ENCODE peak calls at places on chromosome 18, in eight cellular contexts. L is tibial nerve, W is heart right ventricle, Q is GM23248, J is psoas muscle, E is right cardiac atrium, K is GM12865, R is NB4. P is an unnamed sample.

GRCh38 chr18:59697236-59697932 is at the start of gene CCBE1:
- DNase-seq in L (peak; percentile 41), W (peak; percentile 15), Q (peak; percentile 85), J (peak; percentile 80), E (peak; percentile 88), K (peak; percentile 41), R (no peak), P (no peak)

GRCh38 chr18:33817096-33817495 is 239.1 kb downstream of the ASXL3 start:
- DNase-seq in L (no peak), W (no peak), Q (peak; percentile 10), J (no peak), E (no peak), K (no peak), R (no peak), P (no peak)

GRCh38 chr18:21270453-21270852 is 28.4 kb downstream of the GREB1L start:
- DNase-seq in L (no peak), W (no peak), Q (peak; percentile 60), J (no peak), E (no peak), K (no peak), R (no peak), P (no peak)

GRCh38 chr18:76259012-76259568 is 236.0 kb downstream of the ZNF516 start:
- DNase-seq in L (no peak), W (no peak), Q (no peak), J (no peak), E (peak; percentile 36), K (no peak), R (no peak), P (no peak)

GRCh38 chr18:43277164-43277600 is at the start of gene SYT4:
- DNase-seq in L (peak; percentile 24), W (peak; percentile 49), Q (peak; percentile 63), J (no peak), E (peak; percentile 60), K (peak; percentile 2), R (peak; percentile 1), P (no peak)

GRCh38 chr18:11851156-11852047 is at the start of gene CHMP1B:
- DNase-seq in L (peak; percentile 98), W (peak; percentile 98), Q (peak; percentile 99), J (peak; percentile 99), E (peak; percentile 100), K (peak; percentile 97), R (peak; percentile 98), P (peak; percentile 94)

GRCh38 chr18:25493401-25493800 is 141.4 kb upstream of the ZNF521 start:
- DNase-seq in L (no peak), W (no peak), Q (no peak), J (no peak), E (no peak), K (no peak), R (no peak), P (no peak)

GRCh38 chr18:50439460-50440015 is 64.7 kb downstream of the SKA1 start:
- DNase-seq in L (no peak), W (no peak), Q (no peak), J (no peak), E (no peak), K (no peak), R (no peak), P (no peak)

GRCh38 chr18:39453882-39454281 is 1888.3 kb upstream of the CELF4 start:
- DNase-seq in L (no peak), W (peak; percentile 77), Q (peak; percentile 65), J (no peak), E (peak; percentile 34), K (no peak), R (no peak), P (no peak)

GRCh38 chr18:32552421-32553030 is 81.8 kb upstream of the GAREM1 start:
- DNase-seq in L (peak; percentile 82), W (peak; percentile 53), Q (peak; percentile 72), J (no peak), E (peak; percentile 59), K (peak; percentile 83), R (peak; percentile 64), P (peak; percentile 81)

GRCh38 chr18:61464551-61465102 is 131.4 kb downstream of the CDH20 start:
- DNase-seq in L (no peak), W (no peak), Q (no peak), J (no peak), E (no peak), K (no peak), R (no peak), P (no peak)

GRCh38 chr18:61471832-61472406 is 138.7 kb downstream of the CDH20 start:
- DNase-seq in L (no peak), W (no peak), Q (no peak), J (no peak), E (no peak), K (no peak), R (no peak), P (no peak)

GRCh38 chr18:61470111-61470673 is 137.0 kb downstream of the CDH20 start:
- DNase-seq in L (no peak), W (no peak), Q (no peak), J (no peak), E (no peak), K (no peak), R (no peak), P (no peak)

DNA sequence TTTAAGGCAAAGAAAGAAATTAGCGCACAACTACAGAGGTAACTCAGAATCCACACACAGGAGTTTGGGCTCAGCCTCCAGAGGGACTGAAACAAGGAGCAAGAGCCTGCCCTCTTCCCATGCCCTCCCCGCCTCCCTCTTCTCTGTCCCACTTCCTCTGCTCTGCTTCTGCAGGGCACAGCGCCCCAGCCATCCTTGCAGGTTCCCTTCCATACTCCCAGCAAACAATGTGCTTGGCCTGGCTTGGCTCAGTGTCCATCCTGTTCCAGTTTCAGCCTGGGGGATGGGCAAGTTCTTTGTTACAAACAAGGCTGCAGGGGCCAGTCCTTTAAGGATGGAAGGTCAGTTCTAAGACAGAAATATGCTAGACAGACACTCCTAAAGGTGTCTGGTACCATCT is 133.5 kb downstream of the CDH20 start:
- DNase-seq in L (no peak), W (no peak), Q (no peak), J (no peak), E (peak; percentile 17), K (no peak), R (no peak), P (no peak)
- H3K4me3 ChIP-seq in L (no peak overlapping the region), W (no peak overlapping the region), Q (no peak overlapping the region), J (no peak overlapping the region), E (no peak overlapping the region), K (no peak overlapping the region), R (no peak overlapping the region), P (no peak overlapping the region)

GRCh38 chr18:8944871-8945245 is 157.6 kb upstream of the NDUFV2 start:
- DNase-seq in L (no peak), W (no peak), Q (no peak), J (no peak), E (no peak), K (no peak), R (no peak), P (peak; percentile 65)

GRCh38 chr18:8948011-8948410 is 154.5 kb upstream of the NDUFV2 start:
- DNase-seq in L (no peak), W (no peak), Q (peak; percentile 23), J (no peak), E (no peak), K (no peak), R (no peak), P (no peak)

GRCh38 chr18:8947576-8947975 is 154.9 kb upstream of the NDUFV2 start:
- DNase-seq in L (no peak), W (no peak), Q (no peak), J (no peak), E (no peak), K (no peak), R (no peak), P (no peak)

GRCh38 chr18:8943900-8944870 is 158.3 kb upstream of the NDUFV2 start:
- DNase-seq in L (no peak), W (peak; percentile 10), Q (peak; percentile 81), J (no peak), E (no peak), K (no peak), R (no peak), P (no peak)

DNA sequence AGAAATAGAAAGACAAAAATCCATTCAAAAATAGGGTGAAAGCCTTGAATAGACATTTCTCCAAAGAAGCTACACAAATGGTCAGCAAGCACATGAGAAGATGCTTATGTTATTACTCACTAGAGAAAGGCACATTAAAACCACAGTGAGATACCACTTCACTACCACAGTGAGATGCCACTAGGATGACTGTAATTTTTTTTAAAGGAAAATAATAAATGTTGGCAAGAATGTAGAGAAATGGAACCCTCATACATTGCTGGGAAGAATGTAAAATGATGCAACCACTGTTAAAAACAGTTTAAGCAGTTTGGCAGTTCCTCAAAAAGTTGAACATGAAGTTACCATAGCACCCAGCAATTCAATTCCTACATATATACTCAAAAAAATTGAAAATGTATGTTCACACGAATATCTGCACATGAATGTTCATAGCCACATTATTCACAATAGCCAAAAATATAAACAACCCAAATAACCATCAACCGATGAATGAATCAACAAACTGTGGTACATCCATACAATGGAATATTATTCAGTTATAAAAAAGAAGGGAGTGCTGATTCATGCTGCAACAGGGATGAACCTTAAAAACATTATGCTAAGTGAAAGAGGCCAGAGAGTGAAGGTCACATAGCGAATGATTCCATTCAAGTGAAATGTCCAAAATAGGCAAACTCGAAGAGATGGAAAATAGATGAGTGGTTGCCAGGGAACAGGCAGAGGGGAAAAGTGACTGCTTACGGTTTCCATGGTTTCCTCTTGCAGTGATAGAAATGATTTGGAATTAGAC is 156.3 kb upstream of the NDUFV2 start:
- DNase-seq in L (no peak), W (no peak), Q (peak; percentile 95), J (no peak), E (no peak), K (no peak), R (no peak), P (no peak)
- H3K4me3 ChIP-seq in L (no peak overlapping the region), W (no peak overlapping the region), Q (no peak overlapping the region), J (no peak overlapping the region), E (no peak overlapping the region), K (no peak overlapping the region), R (no peak overlapping the region), P (no peak overlapping the region)

GRCh38 chr18:48374423-48375149 is 34.6 kb downstream of the ZBTB7C start:
- DNase-seq in L (no peak), W (no peak), Q (peak; percentile 15), J (no peak), E (no peak), K (no peak), R (no peak), P (no peak)
- H3K4me3 ChIP-seq in L (no peak overlapping the region), W (no peak overlapping the region), Q (no peak overlapping the region), J (no peak overlapping the region), E (no peak overlapping the region), K (no peak overlapping the region), R (no peak overlapping the region), P (no peak overlapping the region)

GRCh38 chr18:49364821-49365220 is 95.6 kb downstream of the DYM start:
- DNase-seq in L (no peak), W (no peak), Q (no peak), J (no peak), E (no peak), K (no peak), R (no peak), P (no peak)

GRCh38 chr18:49368876-49369440 is 91.5 kb downstream of the DYM start:
- DNase-seq in L (no peak), W (no peak), Q (no peak), J (peak; percentile 60), E (peak; percentile 54), K (no peak), R (no peak), P (no peak)

GRCh38 chr18:49371073-49371472 is 89.4 kb downstream of the DYM start:
- DNase-seq in L (no peak), W (no peak), Q (no peak), J (no peak), E (no peak), K (no peak), R (no peak), P (no peak)

GRCh38 chr18:49371786-49372185 is 88.7 kb downstream of the DYM start:
- DNase-seq in L (no peak), W (no peak), Q (peak; percentile 14), J (no peak), E (no peak), K (no peak), R (no peak), P (no peak)

GRCh38 chr18:49368161-49368875 is 92.1 kb downstream of the DYM start:
- DNase-seq in L (no peak), W (no peak), Q (no peak), J (no peak), E (no peak), K (no peak), R (no peak), P (no peak)
- H3K4me3 ChIP-seq in L (no peak overlapping the region), W (no peak overlapping the region), Q (no peak overlapping the region), J (peak overlapping the region; percentile 49), E (no peak overlapping the region), K (no peak overlapping the region), R (no peak overlapping the region), P (no peak overlapping the region)

P was measured in Jurkat, Clone E6-1.